ENCODE peak calls at places on chromosomes 6 and 20, in six cellular contexts. G, K, V, O, B and I are unnamed samples.
A peak's percentile ranks its signal among the peaks of the same experiment; 100 is the strongest.

GRCh38 chr6:150620244-150620643 is 20.6 kb downstream of the PLEKHG1 start:
- DNase-seq in G (no peak), K (no peak), V (no peak), O (no peak), B (no peak), I (no peak)

GRCh38 chr6:169664227-169664626 is 37.6 kb downstream of the WDR27 start:
- DNase-seq in G (no peak), K (no peak), V (no peak), O (no peak), B (no peak), I (peak; percentile 17)

GRCh38 chr6:118725944-118726343 is 74.6 kb upstream of the CEP85L start:
- DNase-seq in G (no peak), K (no peak), V (no peak), O (peak; percentile 82), B (no peak), I (peak; percentile 71)

GRCh38 chr6:10510592-10511367 is 10.4 kb upstream of the GCNT2 start:
- DNase-seq in G (peak; percentile 70), K (peak; percentile 70), V (peak; percentile 40), O (peak; percentile 46), B (no peak), I (peak; percentile 70)

GRCh38 chr6:167719920-167720319 is 106.8 kb upstream of the AFDN start:
- DNase-seq in G (no peak), K (no peak), V (no peak), O (no peak), B (no peak), I (no peak)

GRCh38 chr6:93779086-93779858 is 359.9 kb upstream of the EPHA7 start:
- DNase-seq in G (peak; percentile 33), K (no peak), V (no peak), O (no peak), B (no peak), I (no peak)

GRCh38 chr6:105259912-105260889 is 80.4 kb upstream of the POPDC3 start:
- DNase-seq in G (peak; percentile 24), K (no peak), V (no peak), O (no peak), B (no peak), I (no peak)

GRCh38 chr20:25227317-25227831 is 20.5 kb upstream of the PYGB start:
- DNase-seq in G (peak; percentile 67), K (no peak), V (no peak), O (no peak), B (no peak), I (no peak)

GRCh38 chr20:41135187-41135887 is 2.0 kb upstream of the PLCG1 start:
- DNase-seq in G (no peak), K (peak; percentile 64), V (peak; percentile 29), O (peak; percentile 68), B (no peak), I (peak; percentile 76)

GRCh38 chr6:77181749-77182148 is 281.5 kb downstream of the HTR1B start:
- DNase-seq in G (no peak), K (no peak), V (no peak), O (no peak), B (no peak), I (no peak)

GRCh38 chr6:109202409-109203264 is 107.3 kb downstream of the CEP57L1 start:
- DNase-seq in G (no peak), K (no peak), V (no peak), O (peak; percentile 9), B (no peak), I (no peak)

GRCh38 chr6:29553268-29554057 is 6.1 kb downstream of the UBD start:
- DNase-seq in G (peak; percentile 40), K (peak; percentile 73), V (peak; percentile 52), O (no peak), B (peak; percentile 72), I (peak; percentile 29)

GRCh38 chr6:91482498-91482897 is 895.6 kb upstream of the MAP3K7 start:
- DNase-seq in G (no peak), K (no peak), V (no peak), O (no peak), B (no peak), I (no peak)

GRCh38 chr6:165383323-165383722 is 73.9 kb upstream of the C6orf118 start:
- DNase-seq in G (no peak), K (no peak), V (no peak), O (no peak), B (no peak), I (no peak)

GRCh38 chr6:99520855-99521556 is 5.8 kb upstream of the USP45 start:
- DNase-seq in G (peak; percentile 85), K (peak; percentile 82), V (peak; percentile 58), O (peak; percentile 72), B (peak; percentile 78), I (peak; percentile 86)

GRCh38 chr20:42366626-42367025 is 748.4 kb upstream of the CHD6 start:
- DNase-seq in G (no peak), K (no peak), V (no peak), O (no peak), B (no peak), I (no peak)

GRCh38 chr6:133705071-133705470 is 183.8 kb upstream of the TCF21 start:
- DNase-seq in G (no peak), K (no peak), V (no peak), O (no peak), B (no peak), I (no peak)

GRCh38 chr20:33433465-33433864 is 10.1 kb downstream of the SNTA1 start:
- DNase-seq in G (peak; percentile 76), K (no peak), V (no peak), O (no peak), B (no peak), I (no peak)

GRCh38 chr6:14770572-14770971 is 475.3 kb upstream of the JARID2 start:
- DNase-seq in G (peak; percentile 13), K (no peak), V (no peak), O (no peak), B (no peak), I (no peak)

GRCh38 chr6:50653253-50653652 is 60.1 kb upstream of the TFAP2D start:
- DNase-seq in G (no peak), K (no peak), V (no peak), O (no peak), B (no peak), I (no peak)